ENCODE peak calls at places on chromosomes 11 and 22, in seven cellular contexts. One of them, this sample, is unnamed.

GRCh38 chr11:75425422-75425821 is 7.6 kb downstream of the KLHL35 start:
- DNase-seq in NCI-H1105: no peak
- DNase-seq in activated CD8-positive, alpha-beta memory T cell treated with anti-CD3 and anti-CD28 coated beads for 48 hours: no peak
- DNase-seq in T-helper 1 cell: no peak
- DNase-seq in memory B cell: no peak
- DNase-seq in chondrocyte: no peak
- DNase-seq in tibial nerve: no peak
- DNase-seq in this sample: no peak

GRCh38 chr11:65821107-65821506 is 12.7 kb upstream of the SNX32 start:
- DNase-seq in NCI-H1105: no peak
- DNase-seq in activated CD8-positive, alpha-beta memory T cell treated with anti-CD3 and anti-CD28 coated beads for 48 hours: no peak
- DNase-seq in T-helper 1 cell: no peak
- DNase-seq in memory B cell: no peak
- DNase-seq in chondrocyte: no peak
- DNase-seq in tibial nerve: no peak
- DNase-seq in this sample: no peak

GRCh38 chr11:33663121-33663520 is 37.5 kb downstream of the C11orf91 start:
- DNase-seq in NCI-H1105: no peak
- DNase-seq in activated CD8-positive, alpha-beta memory T cell treated with anti-CD3 and anti-CD28 coated beads for 48 hours: no peak
- DNase-seq in T-helper 1 cell: no peak
- DNase-seq in memory B cell: no peak
- DNase-seq in chondrocyte: no peak
- DNase-seq in tibial nerve: no peak
- DNase-seq in this sample: peak

GRCh38 chr11:68505596-68505995 is 45.0 kb downstream of the PPP6R3 start:
- DNase-seq in NCI-H1105: no peak
- DNase-seq in activated CD8-positive, alpha-beta memory T cell treated with anti-CD3 and anti-CD28 coated beads for 48 hours: no peak
- DNase-seq in T-helper 1 cell: no peak
- DNase-seq in memory B cell: no peak
- DNase-seq in chondrocyte: no peak
- DNase-seq in tibial nerve: no peak
- DNase-seq in this sample: no peak

GRCh38 chr11:71358122-71358728 is 90.0 kb downstream of the DHCR7 start:
- DNase-seq in NCI-H1105: no peak
- DNase-seq in activated CD8-positive, alpha-beta memory T cell treated with anti-CD3 and anti-CD28 coated beads for 48 hours: no peak
- DNase-seq in T-helper 1 cell: no peak
- DNase-seq in memory B cell: no peak
- DNase-seq in chondrocyte: no peak
- DNase-seq in tibial nerve: no peak
- DNase-seq in this sample: no peak

GRCh38 chr11:2267871-2268825 is 2.2 kb downstream of the ASCL2 start:
- DNase-seq in NCI-H1105: no peak
- DNase-seq in activated CD8-positive, alpha-beta memory T cell treated with anti-CD3 and anti-CD28 coated beads for 48 hours: no peak
- DNase-seq in T-helper 1 cell: no peak
- DNase-seq in memory B cell: no peak
- DNase-seq in chondrocyte: no peak
- DNase-seq in tibial nerve: no peak
- DNase-seq in this sample: no peak

GRCh38 chr11:46930089-46930488 is 6.5 kb upstream of the CSTPP1 start:
- DNase-seq in NCI-H1105: no peak
- DNase-seq in activated CD8-positive, alpha-beta memory T cell treated with anti-CD3 and anti-CD28 coated beads for 48 hours: no peak
- DNase-seq in T-helper 1 cell: no peak
- DNase-seq in memory B cell: no peak
- DNase-seq in chondrocyte: no peak
- DNase-seq in tibial nerve: no peak
- DNase-seq in this sample: no peak

GRCh38 chr22:39212721-39213376 is 31.9 kb downstream of the PDGFB start:
- DNase-seq in NCI-H1105: no peak
- DNase-seq in activated CD8-positive, alpha-beta memory T cell treated with anti-CD3 and anti-CD28 coated beads for 48 hours: no peak
- DNase-seq in T-helper 1 cell: no peak
- DNase-seq in memory B cell: no peak
- DNase-seq in chondrocyte: peak
- DNase-seq in tibial nerve: no peak
- DNase-seq in this sample: no peak

GRCh38 chr22:35191412-35191811 is 65.9 kb upstream of the HMGXB4 start:
- DNase-seq in NCI-H1105: no peak
- DNase-seq in activated CD8-positive, alpha-beta memory T cell treated with anti-CD3 and anti-CD28 coated beads for 48 hours: no peak
- DNase-seq in T-helper 1 cell: no peak
- DNase-seq in memory B cell: no peak
- DNase-seq in chondrocyte: no peak
- DNase-seq in tibial nerve: no peak
- DNase-seq in this sample: no peak

GRCh38 chr11:123173040-123173855 is 21.8 kb downstream of the CLMP start:
- DNase-seq in NCI-H1105: no peak
- DNase-seq in activated CD8-positive, alpha-beta memory T cell treated with anti-CD3 and anti-CD28 coated beads for 48 hours: no peak
- DNase-seq in T-helper 1 cell: no peak
- DNase-seq in memory B cell: no peak
- DNase-seq in chondrocyte: no peak
- DNase-seq in tibial nerve: no peak
- DNase-seq in this sample: no peak

GRCh38 chr22:29233503-29233902 is 27.8 kb downstream of the EMID1 start:
- DNase-seq in NCI-H1105: no peak
- DNase-seq in activated CD8-positive, alpha-beta memory T cell treated with anti-CD3 and anti-CD28 coated beads for 48 hours: no peak
- DNase-seq in T-helper 1 cell: no peak
- DNase-seq in memory B cell: no peak
- DNase-seq in chondrocyte: no peak
- DNase-seq in tibial nerve: no peak
- DNase-seq in this sample: no peak

GRCh38 chr22:46649176-46650077 is 29.2 kb downstream of the GRAMD4 start:
- DNase-seq in NCI-H1105: peak
- DNase-seq in activated CD8-positive, alpha-beta memory T cell treated with anti-CD3 and anti-CD28 coated beads for 48 hours: no peak
- DNase-seq in T-helper 1 cell: no peak
- DNase-seq in memory B cell: no peak
- DNase-seq in chondrocyte: no peak
- DNase-seq in tibial nerve: no peak
- DNase-seq in this sample: peak

GRCh38 chr11:74989269-74989655 is 529 bp downstream of the NEU3 start:
- DNase-seq in NCI-H1105: no peak
- DNase-seq in activated CD8-positive, alpha-beta memory T cell treated with anti-CD3 and anti-CD28 coated beads for 48 hours: peak
- DNase-seq in T-helper 1 cell: peak
- DNase-seq in memory B cell: no peak
- DNase-seq in chondrocyte: no peak
- DNase-seq in tibial nerve: no peak
- DNase-seq in this sample: no peak

GRCh38 chr11:74739546-74740270 is 8.5 kb upstream of the CHRDL2 start:
- DNase-seq in NCI-H1105: peak
- DNase-seq in activated CD8-positive, alpha-beta memory T cell treated with anti-CD3 and anti-CD28 coated beads for 48 hours: no peak
- DNase-seq in T-helper 1 cell: peak
- DNase-seq in memory B cell: peak
- DNase-seq in chondrocyte: no peak
- DNase-seq in tibial nerve: no peak
- DNase-seq in this sample: peak

GRCh38 chr22:37175414-37176144 is 12.5 kb downstream of the C1QTNF6 start:
- DNase-seq in NCI-H1105: no peak
- DNase-seq in activated CD8-positive, alpha-beta memory T cell treated with anti-CD3 and anti-CD28 coated beads for 48 hours: no peak
- DNase-seq in T-helper 1 cell: no peak
- DNase-seq in memory B cell: no peak
- DNase-seq in chondrocyte: peak
- DNase-seq in tibial nerve: no peak
- DNase-seq in this sample: no peak

GRCh38 chr11:102661040-102661439 is 35.9 kb upstream of the MMP20 start:
- DNase-seq in NCI-H1105: no peak
- DNase-seq in activated CD8-positive, alpha-beta memory T cell treated with anti-CD3 and anti-CD28 coated beads for 48 hours: no peak
- DNase-seq in T-helper 1 cell: no peak
- DNase-seq in memory B cell: no peak
- DNase-seq in chondrocyte: no peak
- DNase-seq in tibial nerve: no peak
- DNase-seq in this sample: no peak

GRCh38 chr11:132300283-132300682 is 929.9 kb downstream of the NTM start:
- DNase-seq in NCI-H1105: no peak
- DNase-seq in activated CD8-positive, alpha-beta memory T cell treated with anti-CD3 and anti-CD28 coated beads for 48 hours: no peak
- DNase-seq in T-helper 1 cell: no peak
- DNase-seq in memory B cell: no peak
- DNase-seq in chondrocyte: no peak
- DNase-seq in tibial nerve: no peak
- DNase-seq in this sample: no peak

GRCh38 chr11:58057481-58057880 is 26.7 kb downstream of the OR6Q1 start:
- DNase-seq in NCI-H1105: no peak
- DNase-seq in activated CD8-positive, alpha-beta memory T cell treated with anti-CD3 and anti-CD28 coated beads for 48 hours: no peak
- DNase-seq in T-helper 1 cell: no peak
- DNase-seq in memory B cell: no peak
- DNase-seq in chondrocyte: no peak
- DNase-seq in tibial nerve: no peak
- DNase-seq in this sample: no peak

GRCh38 chr11:126153999-126154398 is 57.5 kb downstream of the RPUSD4 start:
- DNase-seq in NCI-H1105: no peak
- DNase-seq in activated CD8-positive, alpha-beta memory T cell treated with anti-CD3 and anti-CD28 coated beads for 48 hours: no peak
- DNase-seq in T-helper 1 cell: no peak
- DNase-seq in memory B cell: no peak
- DNase-seq in chondrocyte: no peak
- DNase-seq in tibial nerve: no peak
- DNase-seq in this sample: no peak

GRCh38 chr11:79973701-79974626 is 533.1 kb upstream of the TENM4 start:
- DNase-seq in NCI-H1105: no peak
- DNase-seq in activated CD8-positive, alpha-beta memory T cell treated with anti-CD3 and anti-CD28 coated beads for 48 hours: no peak
- DNase-seq in T-helper 1 cell: no peak
- DNase-seq in memory B cell: no peak
- DNase-seq in chondrocyte: no peak
- DNase-seq in tibial nerve: no peak
- DNase-seq in this sample: no peak

GRCh38 chr22:38614331-38615122 is 41.7 kb downstream of the FAM227A start:
- DNase-seq in NCI-H1105: no peak
- DNase-seq in activated CD8-positive, alpha-beta memory T cell treated with anti-CD3 and anti-CD28 coated beads for 48 hours: no peak
- DNase-seq in T-helper 1 cell: no peak
- DNase-seq in memory B cell: no peak
- DNase-seq in chondrocyte: no peak
- DNase-seq in tibial nerve: no peak
- DNase-seq in this sample: no peak

GRCh38 chr11:8328848-8329330 is 65.2 kb upstream of the LMO1 start:
- DNase-seq in NCI-H1105: peak
- DNase-seq in activated CD8-positive, alpha-beta memory T cell treated with anti-CD3 and anti-CD28 coated beads for 48 hours: peak
- DNase-seq in T-helper 1 cell: peak
- DNase-seq in memory B cell: peak
- DNase-seq in chondrocyte: peak
- DNase-seq in tibial nerve: peak
- DNase-seq in this sample: peak

GRCh38 chr11:72736452-72737069 is 15.6 kb downstream of the ARAP1 start:
- DNase-seq in NCI-H1105: no peak
- DNase-seq in activated CD8-positive, alpha-beta memory T cell treated with anti-CD3 and anti-CD28 coated beads for 48 hours: peak
- DNase-seq in T-helper 1 cell: peak
- DNase-seq in memory B cell: peak
- DNase-seq in chondrocyte: no peak
- DNase-seq in tibial nerve: no peak
- DNase-seq in this sample: no peak

GRCh38 chr22:19173047-19174035 is 5.2 kb downstream of the SLC25A1 start:
- DNase-seq in NCI-H1105: no peak
- DNase-seq in activated CD8-positive, alpha-beta memory T cell treated with anti-CD3 and anti-CD28 coated beads for 48 hours: no peak
- DNase-seq in T-helper 1 cell: no peak
- DNase-seq in memory B cell: peak
- DNase-seq in chondrocyte: no peak
- DNase-seq in tibial nerve: no peak
- DNase-seq in this sample: no peak

GRCh38 chr11:2269601-2270321 is 627 bp downstream of the ASCL2 start:
- DNase-seq in NCI-H1105: peak
- DNase-seq in activated CD8-positive, alpha-beta memory T cell treated with anti-CD3 and anti-CD28 coated beads for 48 hours: no peak
- DNase-seq in T-helper 1 cell: no peak
- DNase-seq in memory B cell: no peak
- DNase-seq in chondrocyte: no peak
- DNase-seq in tibial nerve: no peak
- DNase-seq in this sample: no peak

GRCh38 chr11:8527939-8528338 is 66.1 kb downstream of the STK33 start:
- DNase-seq in NCI-H1105: no peak
- DNase-seq in activated CD8-positive, alpha-beta memory T cell treated with anti-CD3 and anti-CD28 coated beads for 48 hours: no peak
- DNase-seq in T-helper 1 cell: no peak
- DNase-seq in memory B cell: no peak
- DNase-seq in chondrocyte: no peak
- DNase-seq in tibial nerve: no peak
- DNase-seq in this sample: no peak

GRCh38 chr11:56410801-56411200 is 1.7 kb upstream of the OR5AL1 start:
- DNase-seq in NCI-H1105: no peak
- DNase-seq in activated CD8-positive, alpha-beta memory T cell treated with anti-CD3 and anti-CD28 coated beads for 48 hours: no peak
- DNase-seq in T-helper 1 cell: no peak
- DNase-seq in memory B cell: no peak
- DNase-seq in chondrocyte: no peak
- DNase-seq in tibial nerve: no peak
- DNase-seq in this sample: no peak

GRCh38 chr11:62542750-62543567 is 3.6 kb downstream of the AHNAK start:
- DNase-seq in NCI-H1105: no peak
- DNase-seq in activated CD8-positive, alpha-beta memory T cell treated with anti-CD3 and anti-CD28 coated beads for 48 hours: no peak
- DNase-seq in T-helper 1 cell: peak
- DNase-seq in memory B cell: peak
- DNase-seq in chondrocyte: no peak
- DNase-seq in tibial nerve: peak
- DNase-seq in this sample: peak

GRCh38 chr11:13339196-13340153 is 61.9 kb downstream of the BMAL1 start:
- DNase-seq in NCI-H1105: no peak
- DNase-seq in activated CD8-positive, alpha-beta memory T cell treated with anti-CD3 and anti-CD28 coated beads for 48 hours: no peak
- DNase-seq in T-helper 1 cell: peak
- DNase-seq in memory B cell: no peak
- DNase-seq in chondrocyte: no peak
- DNase-seq in tibial nerve: no peak
- DNase-seq in this sample: no peak

GRCh38 chr22:38435010-38435409 is 20.0 kb downstream of the KCNJ4 start:
- DNase-seq in NCI-H1105: no peak
- DNase-seq in activated CD8-positive, alpha-beta memory T cell treated with anti-CD3 and anti-CD28 coated beads for 48 hours: no peak
- DNase-seq in T-helper 1 cell: no peak
- DNase-seq in memory B cell: no peak
- DNase-seq in chondrocyte: no peak
- DNase-seq in tibial nerve: no peak
- DNase-seq in this sample: no peak

GRCh38 chr11:67271548-67272284 is 5.4 kb downstream of the GRK2 start:
- DNase-seq in NCI-H1105: no peak
- DNase-seq in activated CD8-positive, alpha-beta memory T cell treated with anti-CD3 and anti-CD28 coated beads for 48 hours: no peak
- DNase-seq in T-helper 1 cell: peak
- DNase-seq in memory B cell: no peak
- DNase-seq in chondrocyte: peak
- DNase-seq in tibial nerve: peak
- DNase-seq in this sample: no peak

GRCh38 chr22:19974935-19975706 is 33.5 kb upstream of the TXNRD2 start:
- DNase-seq in NCI-H1105: no peak
- DNase-seq in activated CD8-positive, alpha-beta memory T cell treated with anti-CD3 and anti-CD28 coated beads for 48 hours: no peak
- DNase-seq in T-helper 1 cell: no peak
- DNase-seq in memory B cell: no peak
- DNase-seq in chondrocyte: no peak
- DNase-seq in tibial nerve: no peak
- DNase-seq in this sample: peak

GRCh38 chr22:39242389-39242808 is 2.4 kb downstream of the PDGFB start:
- DNase-seq in NCI-H1105: no peak
- DNase-seq in activated CD8-positive, alpha-beta memory T cell treated with anti-CD3 and anti-CD28 coated beads for 48 hours: no peak
- DNase-seq in T-helper 1 cell: no peak
- DNase-seq in memory B cell: no peak
- DNase-seq in chondrocyte: no peak
- DNase-seq in tibial nerve: no peak
- DNase-seq in this sample: no peak

GRCh38 chr22:47674600-47674999 is 912.1 kb downstream of the TBC1D22A start:
- DNase-seq in NCI-H1105: no peak
- DNase-seq in activated CD8-positive, alpha-beta memory T cell treated with anti-CD3 and anti-CD28 coated beads for 48 hours: no peak
- DNase-seq in T-helper 1 cell: no peak
- DNase-seq in memory B cell: no peak
- DNase-seq in chondrocyte: no peak
- DNase-seq in tibial nerve: no peak
- DNase-seq in this sample: no peak

GRCh38 chr11:37905707-37906417 is 1307.8 kb upstream of the RAG2 start:
- DNase-seq in NCI-H1105: no peak
- DNase-seq in activated CD8-positive, alpha-beta memory T cell treated with anti-CD3 and anti-CD28 coated beads for 48 hours: no peak
- DNase-seq in T-helper 1 cell: no peak
- DNase-seq in memory B cell: no peak
- DNase-seq in chondrocyte: no peak
- DNase-seq in tibial nerve: no peak
- DNase-seq in this sample: no peak

GRCh38 chr11:37511425-37511933 is 913.4 kb upstream of the RAG2 start:
- DNase-seq in NCI-H1105: no peak
- DNase-seq in activated CD8-positive, alpha-beta memory T cell treated with anti-CD3 and anti-CD28 coated beads for 48 hours: no peak
- DNase-seq in T-helper 1 cell: no peak
- DNase-seq in memory B cell: no peak
- DNase-seq in chondrocyte: no peak
- DNase-seq in tibial nerve: no peak
- DNase-seq in this sample: no peak

GRCh38 chr22:19631899-19632670 is 82.2 kb upstream of the SEPTIN5 start:
- DNase-seq in NCI-H1105: no peak
- DNase-seq in activated CD8-positive, alpha-beta memory T cell treated with anti-CD3 and anti-CD28 coated beads for 48 hours: no peak
- DNase-seq in T-helper 1 cell: no peak
- DNase-seq in memory B cell: no peak
- DNase-seq in chondrocyte: no peak
- DNase-seq in tibial nerve: no peak
- DNase-seq in this sample: no peak

GRCh38 chr11:26950260-26950719 is 43.6 kb upstream of the FIBIN start:
- DNase-seq in NCI-H1105: no peak
- DNase-seq in activated CD8-positive, alpha-beta memory T cell treated with anti-CD3 and anti-CD28 coated beads for 48 hours: no peak
- DNase-seq in T-helper 1 cell: no peak
- DNase-seq in memory B cell: no peak
- DNase-seq in chondrocyte: peak
- DNase-seq in tibial nerve: no peak
- DNase-seq in this sample: no peak

This sample was measured in NCI-H446.